ENCODE peak calls at places on chromosomes 4 and X, in ten cellular contexts. M is esophagus squamous epithelium, G is SK-N-SH, N is sigmoid colon, O is astrocyte, B is HCT116, C is lung, Z is A549, U is K562, F is left lung. Q is an unnamed sample.

GRCh38 chr4:13367244-13367643 is 116.9 kb downstream of the RAB28 start:
- DNase-seq in M (no peak), G (no peak), N (no peak), O (no peak), B (no peak), C (no peak), Z (no peak), U (no peak), F (no peak), Q (no peak)

GRCh38 chr4:186201535-186202230 is 10.3 kb downstream of the CYP4V2 start:
- DNase-seq in M (no peak), G (peak; percentile 60), N (no peak), O (no peak), B (peak; percentile 66), C (no peak), Z (peak; percentile 64), U (peak; percentile 39), F (no peak), Q (peak; percentile 33)

GRCh38 chr4:174398728-174399127 is 115.0 kb downstream of the CEP44 start:
- DNase-seq in M (no peak), G (no peak), N (no peak), O (peak; percentile 70), B (no peak), C (no peak), Z (no peak), U (peak; percentile 16), F (no peak), Q (peak; percentile 83)

GRCh38 chr4:75634951-75635350 is 4.6 kb upstream of the CDKL2 start:
- DNase-seq in M (no peak), G (no peak), N (no peak), O (peak; percentile 58), B (no peak), C (no peak), Z (no peak), U (no peak), F (no peak), Q (peak; percentile 7)

GRCh38 chrX:72554448-72555140 is 18.0 kb downstream of the HDAC8 start:
- DNase-seq in M (no peak), G (no peak), N (no peak), O (no peak), B (peak; percentile 56), C (no peak), Z (peak; percentile 12), U (no peak), F (no peak), Q (peak; percentile 71)

GRCh38 chr4:118981171-118981838 is 92.7 kb downstream of the SYNPO2 start:
- DNase-seq in M (no peak), G (no peak), N (no peak), O (peak; percentile 64), B (no peak), C (no peak), Z (no peak), U (no peak), F (no peak), Q (no peak)

GRCh38 chrX:8627796-8628195 is 104.1 kb downstream of the ANOS1 start:
- DNase-seq in M (no peak), G (no peak), N (no peak), O (peak; percentile 6), B (no peak), C (no peak), Z (no peak), U (no peak), F (no peak), Q (no peak)

GRCh38 chr4:101224358-101225218 is 122.7 kb downstream of the PPP3CA start:
- DNase-seq in M (no peak), G (no peak), N (no peak), O (no peak), B (no peak), C (no peak), Z (no peak), U (no peak), F (no peak), Q (no peak)

GRCh38 chr4:118799235-118799932 is 36.5 kb downstream of the SEC24D start:
- DNase-seq in M (no peak), G (no peak), N (no peak), O (no peak), B (no peak), C (no peak), Z (no peak), U (no peak), F (no peak), Q (no peak)

GRCh38 chrX:16033336-16033735 is 90.0 kb upstream of the GRPR start:
- DNase-seq in M (no peak), G (no peak), N (no peak), O (peak; percentile 39), B (no peak), C (no peak), Z (no peak), U (no peak), F (no peak), Q (no peak)

GRCh38 chr4:101774807-101775206 is 15.7 kb upstream of the BANK1 start:
- DNase-seq in M (no peak), G (no peak), N (no peak), O (no peak), B (no peak), C (no peak), Z (no peak), U (no peak), F (no peak), Q (peak; percentile 30)

GRCh38 chrX:11531226-11531625 is 134.5 kb downstream of the ARHGAP6 start:
- DNase-seq in M (no peak), G (no peak), N (no peak), O (no peak), B (no peak), C (no peak), Z (no peak), U (no peak), F (no peak), Q (no peak)

GRCh38 chr4:67700874-67701850 is at the start of gene UBA6:
- DNase-seq in M (peak; percentile 87), G (peak; percentile 96), N (peak; percentile 98), O (peak; percentile 93), B (peak; percentile 93), C (peak; percentile 97), Z (peak; percentile 81), U (peak; percentile 95), F (peak; percentile 98), Q (peak; percentile 89)

GRCh38 chr4:56183344-56183959 is 203.8 kb downstream of the AASDH start:
- DNase-seq in M (no peak), G (no peak), N (no peak), O (no peak), B (no peak), C (no peak), Z (no peak), U (peak; percentile 12), F (no peak), Q (no peak)

DNA sequence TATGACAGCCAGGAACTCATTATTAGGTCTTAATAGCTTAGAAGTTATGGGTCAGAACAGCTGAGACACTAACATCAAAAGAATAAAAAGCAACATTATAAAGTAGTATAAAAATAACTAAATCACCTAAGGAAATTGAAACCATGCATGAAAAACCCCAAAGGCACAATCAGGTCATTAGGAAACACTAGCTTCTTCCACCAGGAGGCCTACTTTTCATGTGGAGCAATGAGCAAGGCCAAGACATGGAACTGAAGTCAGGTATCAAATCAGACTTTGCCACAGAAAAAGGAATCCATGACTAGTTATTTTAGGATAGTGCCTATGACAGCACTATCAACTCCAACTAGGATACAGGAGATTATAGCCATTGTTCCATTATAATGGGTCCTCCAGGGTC is 7.9 kb downstream of the HUWE1 start:
- DNase-seq in M (no peak), G (no peak), N (no peak), O (no peak), B (no peak), C (no peak), Z (peak; percentile 13), U (no peak), F (no peak), Q (no peak)
- TF ChIP-seq CTCF in M (no peak), G (peak; percentile 36), N (no peak), O (peak; percentile 14), B (peak; percentile 34), C (no peak), Z (no peak), U (peak; percentile 32), F (no peak), Q (peak; percentile 50)

DNA sequence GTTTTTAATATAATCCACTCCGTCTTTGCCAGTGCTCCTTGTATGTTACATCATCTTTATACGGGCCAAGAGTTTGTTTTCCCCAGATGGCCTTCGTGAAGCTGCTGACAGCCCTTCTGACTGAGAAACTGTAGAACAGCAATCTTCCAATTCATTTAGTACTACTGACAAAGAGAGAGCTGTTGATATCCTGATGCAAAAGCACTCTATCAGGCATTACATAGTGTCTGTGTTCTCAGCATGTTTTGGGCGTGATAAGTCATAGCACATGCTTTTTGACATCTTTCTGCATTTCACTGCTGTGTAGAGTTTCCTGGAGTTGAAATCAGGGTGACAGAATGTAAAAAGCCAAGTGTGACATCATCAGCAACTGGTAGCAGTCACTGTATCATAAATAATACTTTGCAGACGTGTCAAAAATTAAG is 746.3 kb upstream of the FAM241A start:
- DNase-seq in M (no peak), G (no peak), N (no peak), O (peak; percentile 18), B (no peak), C (no peak), Z (no peak), U (no peak), F (no peak), Q (no peak)
- H3K27ac ChIP-seq in M (no peak overlapping the region), G (peak overlapping the region; percentile 85), N (no peak overlapping the region), O (no peak overlapping the region), B (no peak overlapping the region), C (no peak overlapping the region), Z (no peak overlapping the region), U (no peak overlapping the region), F (no peak overlapping the region), Q (no peak overlapping the region)

GRCh38 chr4:128277856-128278255 is 9.8 kb downstream of the PGRMC2 start:
- DNase-seq in M (no peak), G (no peak), N (no peak), O (no peak), B (no peak), C (no peak), Z (no peak), U (no peak), F (no peak), Q (no peak)
- H3K4me1 ChIP-seq in M (peaks cover 35% of the 10 kb centered on the region), G (no peaks in the 10 kb centered on the region), N (no peaks in the 10 kb centered on the region), O (peaks cover 13% of the 10 kb centered on the region), B (no peaks in the 10 kb centered on the region), C (peaks cover 15% of the 10 kb centered on the region), Z (peaks cover 83% of the 10 kb centered on the region), U (peaks cover 3% of the 10 kb centered on the region), F (peaks cover 18% of the 10 kb centered on the region), Q (peaks cover 16% of the 10 kb centered on the region)

GRCh38 chr4:242121-242848 is 63.0 kb downstream of the ZNF732 start:
- DNase-seq in M (no peak), G (no peak), N (peak; percentile 84), O (peak; percentile 14), B (no peak), C (peak; percentile 64), Z (no peak), U (peak; percentile 50), F (peak; percentile 82), Q (no peak)

GRCh38 chr4:243407-243806 is 61.9 kb downstream of the ZNF732 start:
- DNase-seq in M (no peak), G (no peak), N (no peak), O (no peak), B (no peak), C (no peak), Z (no peak), U (no peak), F (no peak), Q (no peak)

DNA sequence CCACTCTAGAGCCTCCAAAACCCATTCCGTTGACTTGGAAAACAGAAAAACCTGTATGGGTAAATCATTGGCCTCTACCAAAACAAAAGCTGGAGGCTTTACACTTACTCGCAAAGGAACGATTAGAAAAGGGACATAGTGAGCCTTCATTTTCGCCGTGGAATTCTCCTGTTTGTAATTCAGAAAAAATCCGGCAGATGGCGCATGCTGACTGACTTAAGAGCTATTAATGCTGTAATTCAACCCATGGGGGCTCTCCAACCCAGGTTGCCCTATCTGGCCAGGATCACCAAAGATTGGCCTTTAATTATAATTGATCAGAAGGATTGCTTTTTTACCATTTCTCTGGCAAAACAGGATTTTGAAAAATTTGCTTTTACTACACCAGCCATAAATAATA is 60.8 kb downstream of the ZNF732 start:
- DNase-seq in M (no peak), G (no peak), N (peak; percentile 66), O (no peak), B (peak; percentile 12), C (peak; percentile 50), Z (no peak), U (peak; percentile 36), F (no peak), Q (no peak)
- TF ChIP-seq CTCF in M (peak; percentile 31), G (peak; percentile 30), N (no peak), O (no peak), B (peak; percentile 57), C (peak; percentile 67), Z (no peak), U (peak; percentile 65), F (peak; percentile 55), Q (peak; percentile 53)

Q was measured in foreskin keratinocyte.